ENCODE peak calls at places on chromosome 3, in four cellular contexts. T is neural progenitor cell, W is body of pancreas, Z is AG04450. A is an unnamed sample.

GRCh38 chr3:144900366-144900765 is 928.7 kb downstream of the DIPK2A start:
- DNase-seq in T (no peak), W (no peak), Z (no peak), A (no peak)

GRCh38 chr3:140421884-140422283 is 256.0 kb upstream of the TRIM42 start:
- DNase-seq in T (no peak), W (no peak), Z (no peak), A (peak)

GRCh38 chr3:186315581-186316354 is 46.3 kb downstream of the DGKG start:
- DNase-seq in T (no peak), W (no peak), Z (no peak), A (no peak)

GRCh38 chr3:188092648-188093047 is 61.3 kb upstream of the LPP start:
- DNase-seq in T (no peak), W (no peak), Z (no peak), A (no peak)

GRCh38 chr3:72224804-72225509 is 440.0 kb upstream of the PROK2 start:
- DNase-seq in T (no peak), W (no peak), Z (no peak), A (no peak)

GRCh38 chr3:112405845-112406244 is 72.9 kb downstream of the CD200 start:
- DNase-seq in T (no peak), W (no peak), Z (no peak), A (peak)

GRCh38 chr3:107574650-107575049 is 51.9 kb downstream of the BBX start:
- DNase-seq in T (peak), W (no peak), Z (peak), A (no peak)

GRCh38 chr3:179036626-179037300 is 34.8 kb downstream of the ZMAT3 start:
- DNase-seq in T (no peak), W (no peak), Z (no peak), A (no peak)

GRCh38 chr3:149744151-149744550 is 8.1 kb downstream of the COMMD2 start:
- DNase-seq in T (no peak), W (no peak), Z (no peak), A (no peak)

GRCh38 chr3:14875411-14876175 is 56.8 kb downstream of the FGD5 start:
- DNase-seq in T (no peak), W (no peak), Z (no peak), A (no peak)

GRCh38 chr3:27943106-27943505 is 221.0 kb upstream of the EOMES start:
- DNase-seq in T (peak), W (no peak), Z (no peak), A (no peak)

GRCh38 chr3:43773273-43774104 is 82.8 kb downstream of the ABHD5 start:
- DNase-seq in T (peak), W (no peak), Z (no peak), A (no peak)

GRCh38 chr3:72245183-72245811 is 460.3 kb upstream of the PROK2 start:
- DNase-seq in T (no peak), W (peak), Z (no peak), A (no peak)

GRCh38 chr3:3101660-3102458 is 8.3 kb downstream of the IL5RA start:
- DNase-seq in T (no peak), W (no peak), Z (no peak), A (no peak)

GRCh38 chr3:55721716-55722484 is 234.8 kb upstream of the WNT5A start:
- DNase-seq in T (peak), W (peak), Z (no peak), A (no peak)

GRCh38 chr3:40975711-40976121 is 223.6 kb upstream of the CTNNB1 start:
- DNase-seq in T (no peak), W (no peak), Z (no peak), A (no peak)

GRCh38 chr3:130905551-130905950 is 11.7 kb downstream of the ATP2C1 start:
- DNase-seq in T (no peak), W (no peak), Z (no peak), A (peak)
- H3K27ac ChIP-seq in T (no peak), W (no peak), Z (no peak), A (peak)

GRCh38 chr3:185046623-185047022 is 106.2 kb downstream of the C3orf70 start:
- DNase-seq in T (no peak), W (no peak), Z (no peak), A (no peak)
- H3K27ac ChIP-seq in T (no peak), W (no peak), Z (no peak), A (no peak)

GRCh38 chr3:152359385-152360248 is 90.9 kb downstream of the MBNL1 start:
- DNase-seq in T (no peak), W (no peak), Z (no peak), A (peak)

GRCh38 chr3:152355744-152356665 is 87.3 kb downstream of the MBNL1 start:
- DNase-seq in T (no peak), W (no peak), Z (no peak), A (no peak)

GRCh38 chr3:152356870-152357276 is 88.1 kb downstream of the MBNL1 start:
- DNase-seq in T (no peak), W (no peak), Z (no peak), A (no peak)

GRCh38 chr3:152360303-152360702 is 91.6 kb downstream of the MBNL1 start:
- DNase-seq in T (no peak), W (no peak), Z (no peak), A (no peak)

DNA sequence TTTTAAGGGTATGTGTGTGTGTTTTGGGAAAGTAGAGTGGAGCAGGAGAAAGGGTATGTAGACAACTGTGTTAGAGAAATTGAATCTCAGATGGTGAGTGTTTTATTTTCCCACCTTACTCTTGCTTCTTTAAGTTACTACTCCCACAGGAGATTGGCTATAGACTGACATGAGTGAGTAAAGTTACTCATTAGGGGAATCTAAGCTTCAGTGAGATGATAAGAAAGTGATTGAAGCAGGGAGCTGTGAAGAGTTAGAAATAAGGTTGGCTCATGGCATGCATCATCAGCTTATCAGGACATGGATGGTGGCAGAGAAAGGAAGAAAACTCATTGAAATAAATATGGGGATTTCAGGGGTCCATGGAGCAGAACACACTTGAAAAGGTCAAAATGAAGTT is 88.9 kb downstream of the MBNL1 start:
- DNase-seq in T (no peak), W (no peak), Z (no peak), A (no peak)
- H3K27ac ChIP-seq in T (no peak), W (no peak), Z (no peak), A (no peak)

DNA sequence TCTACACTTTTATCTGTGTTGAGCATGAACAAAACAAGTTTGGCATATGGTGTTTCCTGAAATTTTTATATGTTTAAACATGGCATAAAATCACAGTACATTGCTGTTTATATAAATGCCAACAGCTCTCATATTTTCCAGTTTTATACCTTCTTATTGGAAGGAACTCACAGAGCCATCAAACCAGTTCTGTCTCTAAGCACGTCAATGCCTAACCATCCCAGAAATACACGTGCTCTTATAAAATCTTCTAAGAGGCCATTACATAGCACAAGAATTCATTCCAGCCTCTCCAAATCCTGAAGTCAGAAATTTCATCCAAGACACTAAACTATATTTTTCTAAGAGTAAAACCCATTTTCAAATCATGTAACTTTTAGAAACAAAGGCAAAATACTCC is 20.8 kb downstream of the SLC9A9 start:
- DNase-seq in T (no peak), W (no peak), Z (no peak), A (no peak)
- H3K27ac ChIP-seq in T (no peak), W (no peak), Z (no peak), A (no peak)

DNA sequence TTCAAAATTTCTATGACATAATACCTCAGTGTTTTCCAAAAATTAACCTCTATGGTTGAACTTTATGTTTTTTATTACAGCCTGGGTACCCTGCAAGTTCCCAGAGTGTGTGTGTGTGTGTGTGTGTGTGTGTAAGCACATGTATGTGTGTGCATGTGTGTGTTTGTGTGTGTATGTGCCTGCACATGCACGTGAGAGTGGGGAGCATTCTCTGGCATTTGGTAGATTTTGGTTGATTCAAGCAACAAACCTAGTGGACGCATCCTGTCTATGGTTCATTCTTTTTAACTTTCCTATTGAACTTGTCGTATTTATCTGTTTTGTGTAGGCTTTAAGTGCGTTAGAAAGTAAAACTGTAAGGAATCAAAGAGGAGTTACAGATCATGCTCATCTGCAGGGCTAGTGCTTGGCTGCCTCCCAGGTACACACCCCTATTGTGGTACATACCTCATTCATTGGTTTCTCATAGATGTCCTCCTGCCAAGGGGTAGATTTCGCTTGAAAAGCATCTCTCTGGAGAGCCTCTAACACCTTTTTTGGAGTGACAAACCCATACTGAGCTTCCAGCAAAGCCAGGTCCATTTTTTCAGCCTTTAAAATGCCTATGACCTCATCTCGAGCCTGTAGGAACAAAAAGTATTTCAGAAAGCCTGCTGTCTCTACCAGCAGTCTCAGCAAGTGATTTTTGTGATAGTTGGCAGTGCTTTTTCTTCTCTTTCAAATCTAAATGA is 111.9 kb downstream of the CMSS1 start:
- DNase-seq in T (no peak), W (no peak), Z (no peak), A (peak)
- H3K27ac ChIP-seq in T (no peak), W (no peak), Z (no peak), A (no peak)